ENCODE peak calls at places on chromosomes 5 and 9, in eight cellular contexts. One of them, this sample, is unnamed.

GRCh38 chr5:31626156-31626555 is 12.8 kb upstream of the PDZD2 start:
- DNase-seq in M059J: peak; percentile 67
- DNase-seq in OCI-LY7: no peak
- DNase-seq in cardiac muscle cell: no peak
- DNase-seq in central memory CD8-positive, alpha-beta T cell: no peak
- DNase-seq in BJ: no peak
- DNase-seq in Calu3: no peak
- DNase-seq in activated CD8-positive, alpha-beta memory T cell treated with anti-CD3 and anti-CD28 coated beads for 48 hours: no peak
- DNase-seq in this sample: no peak

GRCh38 chr5:133514456-133514855 is 97.9 kb downstream of the FSTL4 start:
- DNase-seq in M059J: no peak
- DNase-seq in OCI-LY7: no peak
- DNase-seq in cardiac muscle cell: no peak
- DNase-seq in central memory CD8-positive, alpha-beta T cell: no peak
- DNase-seq in BJ: no peak
- DNase-seq in Calu3: no peak
- DNase-seq in activated CD8-positive, alpha-beta memory T cell treated with anti-CD3 and anti-CD28 coated beads for 48 hours: no peak
- DNase-seq in this sample: no peak

GRCh38 chr9:81182421-81182820 is 506.9 kb downstream of the TLE1 start:
- DNase-seq in M059J: peak; percentile 81
- DNase-seq in OCI-LY7: no peak
- DNase-seq in cardiac muscle cell: no peak
- DNase-seq in central memory CD8-positive, alpha-beta T cell: no peak
- DNase-seq in BJ: no peak
- DNase-seq in Calu3: no peak
- DNase-seq in activated CD8-positive, alpha-beta memory T cell treated with anti-CD3 and anti-CD28 coated beads for 48 hours: no peak
- DNase-seq in this sample: no peak

GRCh38 chr5:125485003-125485641 is 738.7 kb upstream of the ZNF608 start:
- DNase-seq in M059J: peak; percentile 99
- DNase-seq in OCI-LY7: no peak
- DNase-seq in cardiac muscle cell: peak; percentile 19
- DNase-seq in central memory CD8-positive, alpha-beta T cell: no peak
- DNase-seq in BJ: peak; percentile 99
- DNase-seq in Calu3: peak; percentile 56
- DNase-seq in activated CD8-positive, alpha-beta memory T cell treated with anti-CD3 and anti-CD28 coated beads for 48 hours: no peak
- DNase-seq in this sample: no peak

GRCh38 chr5:67941750-67942450 is 273.7 kb upstream of the PIK3R1 start:
- DNase-seq in M059J: peak; percentile 6
- DNase-seq in OCI-LY7: no peak
- DNase-seq in cardiac muscle cell: no peak
- DNase-seq in central memory CD8-positive, alpha-beta T cell: no peak
- DNase-seq in BJ: no peak
- DNase-seq in Calu3: no peak
- DNase-seq in activated CD8-positive, alpha-beta memory T cell treated with anti-CD3 and anti-CD28 coated beads for 48 hours: no peak
- DNase-seq in this sample: no peak

GRCh38 chr9:124574944-124575343 is 67.7 kb upstream of the NR5A1 start:
- DNase-seq in M059J: peak; percentile 87
- DNase-seq in OCI-LY7: no peak
- DNase-seq in cardiac muscle cell: no peak
- DNase-seq in central memory CD8-positive, alpha-beta T cell: no peak
- DNase-seq in BJ: peak; percentile 60
- DNase-seq in Calu3: no peak
- DNase-seq in activated CD8-positive, alpha-beta memory T cell treated with anti-CD3 and anti-CD28 coated beads for 48 hours: no peak
- DNase-seq in this sample: no peak

GRCh38 chr5:150441813-150442698 is 7.5 kb downstream of the RPS14 start:
- DNase-seq in M059J: peak; percentile 28
- DNase-seq in OCI-LY7: no peak
- DNase-seq in cardiac muscle cell: no peak
- DNase-seq in central memory CD8-positive, alpha-beta T cell: no peak
- DNase-seq in BJ: no peak
- DNase-seq in Calu3: no peak
- DNase-seq in activated CD8-positive, alpha-beta memory T cell treated with anti-CD3 and anti-CD28 coated beads for 48 hours: no peak
- DNase-seq in this sample: no peak

GRCh38 chr5:112390327-112390726 is 28.8 kb downstream of the EPB41L4A start:
- DNase-seq in M059J: no peak
- DNase-seq in OCI-LY7: no peak
- DNase-seq in cardiac muscle cell: peak; percentile 6
- DNase-seq in central memory CD8-positive, alpha-beta T cell: no peak
- DNase-seq in BJ: no peak
- DNase-seq in Calu3: peak; percentile 75
- DNase-seq in activated CD8-positive, alpha-beta memory T cell treated with anti-CD3 and anti-CD28 coated beads for 48 hours: no peak
- DNase-seq in this sample: no peak

GRCh38 chr9:27291292-27291691 is 5.7 kb downstream of the EQTN start:
- DNase-seq in M059J: no peak
- DNase-seq in OCI-LY7: no peak
- DNase-seq in cardiac muscle cell: no peak
- DNase-seq in central memory CD8-positive, alpha-beta T cell: no peak
- DNase-seq in BJ: no peak
- DNase-seq in Calu3: no peak
- DNase-seq in activated CD8-positive, alpha-beta memory T cell treated with anti-CD3 and anti-CD28 coated beads for 48 hours: no peak
- DNase-seq in this sample: no peak

GRCh38 chr9:84228130-84228735 is 112.3 kb downstream of the SLC28A3 start:
- DNase-seq in M059J: no peak
- DNase-seq in OCI-LY7: no peak
- DNase-seq in cardiac muscle cell: no peak
- DNase-seq in central memory CD8-positive, alpha-beta T cell: no peak
- DNase-seq in BJ: no peak
- DNase-seq in Calu3: no peak
- DNase-seq in activated CD8-positive, alpha-beta memory T cell treated with anti-CD3 and anti-CD28 coated beads for 48 hours: no peak
- DNase-seq in this sample: no peak

GRCh38 chr5:9632495-9632894 is 2.3 kb upstream of the TAS2R1 start:
- DNase-seq in M059J: no peak
- DNase-seq in OCI-LY7: no peak
- DNase-seq in cardiac muscle cell: no peak
- DNase-seq in central memory CD8-positive, alpha-beta T cell: no peak
- DNase-seq in BJ: no peak
- DNase-seq in Calu3: no peak
- DNase-seq in activated CD8-positive, alpha-beta memory T cell treated with anti-CD3 and anti-CD28 coated beads for 48 hours: no peak
- DNase-seq in this sample: no peak

GRCh38 chr5:132203464-132203818 is 24.2 kb downstream of the P4HA2 start:
- DNase-seq in M059J: peak; percentile 37
- DNase-seq in OCI-LY7: no peak
- DNase-seq in cardiac muscle cell: no peak
- DNase-seq in central memory CD8-positive, alpha-beta T cell: no peak
- DNase-seq in BJ: no peak
- DNase-seq in Calu3: no peak
- DNase-seq in activated CD8-positive, alpha-beta memory T cell treated with anti-CD3 and anti-CD28 coated beads for 48 hours: no peak
- DNase-seq in this sample: no peak

GRCh38 chr9:84239341-84239740 is 101.2 kb downstream of the SLC28A3 start:
- DNase-seq in M059J: no peak
- DNase-seq in OCI-LY7: no peak
- DNase-seq in cardiac muscle cell: no peak
- DNase-seq in central memory CD8-positive, alpha-beta T cell: no peak
- DNase-seq in BJ: no peak
- DNase-seq in Calu3: no peak
- DNase-seq in activated CD8-positive, alpha-beta memory T cell treated with anti-CD3 and anti-CD28 coated beads for 48 hours: no peak
- DNase-seq in this sample: no peak

GRCh38 chr5:139565411-139566305 is 4.5 kb downstream of the UBE2D2 start:
- DNase-seq in M059J: peak; percentile 17
- DNase-seq in OCI-LY7: peak; percentile 96
- DNase-seq in cardiac muscle cell: peak; percentile 56
- DNase-seq in central memory CD8-positive, alpha-beta T cell: peak; percentile 20
- DNase-seq in BJ: no peak
- DNase-seq in Calu3: no peak
- DNase-seq in activated CD8-positive, alpha-beta memory T cell treated with anti-CD3 and anti-CD28 coated beads for 48 hours: no peak
- DNase-seq in this sample: peak; percentile 48

GRCh38 chr5:97192580-97193421 is 9.8 kb upstream of the RIOK2 start:
- DNase-seq in M059J: peak; percentile 85
- DNase-seq in OCI-LY7: peak; percentile 31
- DNase-seq in cardiac muscle cell: no peak
- DNase-seq in central memory CD8-positive, alpha-beta T cell: no peak
- DNase-seq in BJ: no peak
- DNase-seq in Calu3: peak; percentile 11
- DNase-seq in activated CD8-positive, alpha-beta memory T cell treated with anti-CD3 and anti-CD28 coated beads for 48 hours: no peak
- DNase-seq in this sample: peak; percentile 72

GRCh38 chr5:163459888-163460561 is at the start of gene NUDCD2:
- DNase-seq in M059J: peak; percentile 98
- DNase-seq in OCI-LY7: peak; percentile 98
- DNase-seq in cardiac muscle cell: peak; percentile 97
- DNase-seq in central memory CD8-positive, alpha-beta T cell: peak; percentile 98
- DNase-seq in BJ: peak; percentile 96
- DNase-seq in Calu3: peak; percentile 94
- DNase-seq in activated CD8-positive, alpha-beta memory T cell treated with anti-CD3 and anti-CD28 coated beads for 48 hours: peak; percentile 86
- DNase-seq in this sample: peak; percentile 92

GRCh38 chr5:62144395-62145022 is 161.5 kb upstream of the KIF2A start:
- DNase-seq in M059J: peak; percentile 15
- DNase-seq in OCI-LY7: no peak
- DNase-seq in cardiac muscle cell: no peak
- DNase-seq in central memory CD8-positive, alpha-beta T cell: no peak
- DNase-seq in BJ: no peak
- DNase-seq in Calu3: no peak
- DNase-seq in activated CD8-positive, alpha-beta memory T cell treated with anti-CD3 and anti-CD28 coated beads for 48 hours: no peak
- DNase-seq in this sample: no peak

GRCh38 chr9:86408121-86408520 is 53.9 kb upstream of the TUT7 start:
- DNase-seq in M059J: peak; percentile 21
- DNase-seq in OCI-LY7: no peak
- DNase-seq in cardiac muscle cell: no peak
- DNase-seq in central memory CD8-positive, alpha-beta T cell: no peak
- DNase-seq in BJ: no peak
- DNase-seq in Calu3: no peak
- DNase-seq in activated CD8-positive, alpha-beta memory T cell treated with anti-CD3 and anti-CD28 coated beads for 48 hours: no peak
- DNase-seq in this sample: no peak

GRCh38 chr9:130137870-130138653 is 34.1 kb upstream of the NCS1 start:
- DNase-seq in M059J: peak; percentile 93
- DNase-seq in OCI-LY7: no peak
- DNase-seq in cardiac muscle cell: no peak
- DNase-seq in central memory CD8-positive, alpha-beta T cell: no peak
- DNase-seq in BJ: peak; percentile 88
- DNase-seq in Calu3: no peak
- DNase-seq in activated CD8-positive, alpha-beta memory T cell treated with anti-CD3 and anti-CD28 coated beads for 48 hours: no peak
- DNase-seq in this sample: no peak

GRCh38 chr9:104258289-104259045 is 164.4 kb downstream of the SMC2 start:
- DNase-seq in M059J: no peak
- DNase-seq in OCI-LY7: no peak
- DNase-seq in cardiac muscle cell: no peak
- DNase-seq in central memory CD8-positive, alpha-beta T cell: no peak
- DNase-seq in BJ: no peak
- DNase-seq in Calu3: no peak
- DNase-seq in activated CD8-positive, alpha-beta memory T cell treated with anti-CD3 and anti-CD28 coated beads for 48 hours: no peak
- DNase-seq in this sample: no peak

GRCh38 chr9:34522971-34523797 is at the start of gene ENHO:
- DNase-seq in M059J: peak; percentile 85
- DNase-seq in OCI-LY7: peak; percentile 87
- DNase-seq in cardiac muscle cell: peak; percentile 95
- DNase-seq in central memory CD8-positive, alpha-beta T cell: peak; percentile 94
- DNase-seq in BJ: no peak
- DNase-seq in Calu3: peak; percentile 87
- DNase-seq in activated CD8-positive, alpha-beta memory T cell treated with anti-CD3 and anti-CD28 coated beads for 48 hours: peak; percentile 84
- DNase-seq in this sample: peak; percentile 90

GRCh38 chr5:111469905-111470304 is 42.4 kb downstream of the STARD4 start:
- DNase-seq in M059J: no peak
- DNase-seq in OCI-LY7: no peak
- DNase-seq in cardiac muscle cell: no peak
- DNase-seq in central memory CD8-positive, alpha-beta T cell: no peak
- DNase-seq in BJ: no peak
- DNase-seq in Calu3: no peak
- DNase-seq in activated CD8-positive, alpha-beta memory T cell treated with anti-CD3 and anti-CD28 coated beads for 48 hours: no peak
- DNase-seq in this sample: no peak

GRCh38 chr5:53714324-53715010 is 154.0 kb downstream of the NDUFS4 start:
- DNase-seq in M059J: peak; percentile 69
- DNase-seq in OCI-LY7: no peak
- DNase-seq in cardiac muscle cell: no peak
- DNase-seq in central memory CD8-positive, alpha-beta T cell: no peak
- DNase-seq in BJ: no peak
- DNase-seq in Calu3: no peak
- DNase-seq in activated CD8-positive, alpha-beta memory T cell treated with anti-CD3 and anti-CD28 coated beads for 48 hours: no peak
- DNase-seq in this sample: no peak

GRCh38 chr9:6902423-6902822 is 144.7 kb downstream of the KDM4C start:
- DNase-seq in M059J: peak; percentile 77
- DNase-seq in OCI-LY7: no peak
- DNase-seq in cardiac muscle cell: no peak
- DNase-seq in central memory CD8-positive, alpha-beta T cell: no peak
- DNase-seq in BJ: no peak
- DNase-seq in Calu3: peak; percentile 13
- DNase-seq in activated CD8-positive, alpha-beta memory T cell treated with anti-CD3 and anti-CD28 coated beads for 48 hours: no peak
- DNase-seq in this sample: no peak

GRCh38 chr9:87515588-87516221 is 18.0 kb downstream of the DAPK1 start:
- DNase-seq in M059J: no peak
- DNase-seq in OCI-LY7: no peak
- DNase-seq in cardiac muscle cell: no peak
- DNase-seq in central memory CD8-positive, alpha-beta T cell: no peak
- DNase-seq in BJ: no peak
- DNase-seq in Calu3: no peak
- DNase-seq in activated CD8-positive, alpha-beta memory T cell treated with anti-CD3 and anti-CD28 coated beads for 48 hours: no peak
- DNase-seq in this sample: no peak

GRCh38 chr9:3397726-3398125 is 128.1 kb downstream of the RFX3 start:
- DNase-seq in M059J: no peak
- DNase-seq in OCI-LY7: peak; percentile 9
- DNase-seq in cardiac muscle cell: no peak
- DNase-seq in central memory CD8-positive, alpha-beta T cell: no peak
- DNase-seq in BJ: no peak
- DNase-seq in Calu3: no peak
- DNase-seq in activated CD8-positive, alpha-beta memory T cell treated with anti-CD3 and anti-CD28 coated beads for 48 hours: no peak
- DNase-seq in this sample: no peak

GRCh38 chr5:127369772-127370171 is 79.2 kb downstream of the MEGF10 start:
- DNase-seq in M059J: no peak
- DNase-seq in OCI-LY7: no peak
- DNase-seq in cardiac muscle cell: peak; percentile 18
- DNase-seq in central memory CD8-positive, alpha-beta T cell: no peak
- DNase-seq in BJ: no peak
- DNase-seq in Calu3: no peak
- DNase-seq in activated CD8-positive, alpha-beta memory T cell treated with anti-CD3 and anti-CD28 coated beads for 48 hours: no peak
- DNase-seq in this sample: no peak

GRCh38 chr5:133353741-133354140 is 258.6 kb downstream of the FSTL4 start:
- DNase-seq in M059J: no peak
- DNase-seq in OCI-LY7: no peak
- DNase-seq in cardiac muscle cell: peak; percentile 67
- DNase-seq in central memory CD8-positive, alpha-beta T cell: no peak
- DNase-seq in BJ: no peak
- DNase-seq in Calu3: no peak
- DNase-seq in activated CD8-positive, alpha-beta memory T cell treated with anti-CD3 and anti-CD28 coated beads for 48 hours: no peak
- DNase-seq in this sample: no peak

GRCh38 chr5:179188636-179189035 is 128.5 kb downstream of the ZNF354C start:
- DNase-seq in M059J: no peak
- DNase-seq in OCI-LY7: no peak
- DNase-seq in cardiac muscle cell: no peak
- DNase-seq in central memory CD8-positive, alpha-beta T cell: no peak
- DNase-seq in BJ: no peak
- DNase-seq in Calu3: no peak
- DNase-seq in activated CD8-positive, alpha-beta memory T cell treated with anti-CD3 and anti-CD28 coated beads for 48 hours: no peak
- DNase-seq in this sample: no peak

GRCh38 chr5:54146906-54147305 is 163.5 kb downstream of the ARL15 start:
- DNase-seq in M059J: no peak
- DNase-seq in OCI-LY7: no peak
- DNase-seq in cardiac muscle cell: no peak
- DNase-seq in central memory CD8-positive, alpha-beta T cell: no peak
- DNase-seq in BJ: no peak
- DNase-seq in Calu3: no peak
- DNase-seq in activated CD8-positive, alpha-beta memory T cell treated with anti-CD3 and anti-CD28 coated beads for 48 hours: no peak
- DNase-seq in this sample: no peak

GRCh38 chr9:98785333-98785933 is 10.9 kb downstream of the ANKS6 start:
- DNase-seq in M059J: no peak
- DNase-seq in OCI-LY7: no peak
- DNase-seq in cardiac muscle cell: no peak
- DNase-seq in central memory CD8-positive, alpha-beta T cell: no peak
- DNase-seq in BJ: no peak
- DNase-seq in Calu3: no peak
- DNase-seq in activated CD8-positive, alpha-beta memory T cell treated with anti-CD3 and anti-CD28 coated beads for 48 hours: no peak
- DNase-seq in this sample: no peak

GRCh38 chr9:2039294-2040180 is 24.4 kb downstream of the SMARCA2 start:
- DNase-seq in M059J: no peak
- DNase-seq in OCI-LY7: no peak
- DNase-seq in cardiac muscle cell: no peak
- DNase-seq in central memory CD8-positive, alpha-beta T cell: no peak
- DNase-seq in BJ: no peak
- DNase-seq in Calu3: no peak
- DNase-seq in activated CD8-positive, alpha-beta memory T cell treated with anti-CD3 and anti-CD28 coated beads for 48 hours: no peak
- DNase-seq in this sample: no peak

GRCh38 chr9:85213650-85214607 is 527.8 kb downstream of the AGTPBP1 start:
- DNase-seq in M059J: no peak
- DNase-seq in OCI-LY7: no peak
- DNase-seq in cardiac muscle cell: no peak
- DNase-seq in central memory CD8-positive, alpha-beta T cell: no peak
- DNase-seq in BJ: no peak
- DNase-seq in Calu3: no peak
- DNase-seq in activated CD8-positive, alpha-beta memory T cell treated with anti-CD3 and anti-CD28 coated beads for 48 hours: no peak
- DNase-seq in this sample: no peak

GRCh38 chr9:4293293-4293931 is 6.5 kb downstream of the GLIS3 start:
- DNase-seq in M059J: peak; percentile 98
- DNase-seq in OCI-LY7: no peak
- DNase-seq in cardiac muscle cell: no peak
- DNase-seq in central memory CD8-positive, alpha-beta T cell: no peak
- DNase-seq in BJ: peak; percentile 95
- DNase-seq in Calu3: peak; percentile 28
- DNase-seq in activated CD8-positive, alpha-beta memory T cell treated with anti-CD3 and anti-CD28 coated beads for 48 hours: no peak
- DNase-seq in this sample: no peak